ENCODE peak calls at places on chromosomes 11 and 22, in seven cellular contexts. R is IMR-90, H is H9, U is neuronal stem cell, Q is mesendoderm, P is H1, A is trophoblast cell. C is an unnamed sample.

GRCh38 chr11:19953909-19954308 is 206.4 kb downstream of the DBX1 start:
- DNase-seq in R (peak; percentile 91), H (peak; percentile 42), U (no peak), Q (peak; percentile 91), P (no peak), A (peak; percentile 68), C (peak; percentile 92)

GRCh38 chr11:114082767-114083181 is 23.3 kb downstream of the ZBTB16 start:
- DNase-seq in R (no peak), H (no peak), U (no peak), Q (no peak), P (no peak), A (no peak), C (no peak)

GRCh38 chr11:118353084-118353710 is 6.2 kb upstream of the UBE4A start:
- DNase-seq in R (peak; percentile 5), H (no peak), U (no peak), Q (no peak), P (no peak), A (peak; percentile 59), C (peak; percentile 34)

GRCh38 chr11:96228472-96228871 is 114.5 kb downstream of the MAML2 start:
- DNase-seq in R (peak; percentile 96), H (no peak), U (no peak), Q (peak; percentile 76), P (no peak), A (peak; percentile 82), C (peak; percentile 95)

GRCh38 chr11:117515892-117516291 is 188.2 kb downstream of the CEP164 start:
- DNase-seq in R (no peak), H (no peak), U (no peak), Q (no peak), P (no peak), A (no peak), C (no peak)

GRCh38 chr11:67489860-67490726 is 7.3 kb downstream of the AIP start:
- DNase-seq in R (no peak), H (no peak), U (no peak), Q (no peak), P (no peak), A (no peak), C (no peak)

GRCh38 chr11:117879516-117880480 is 3.3 kb upstream of the FXYD6 start:
- DNase-seq in R (no peak), H (no peak), U (no peak), Q (peak; percentile 46), P (no peak), A (no peak), C (no peak)

GRCh38 chr11:59872076-59872475 is 5.8 kb upstream of the TCN1 start:
- DNase-seq in R (no peak), H (no peak), U (no peak), Q (no peak), P (no peak), A (no peak), C (no peak)

GRCh38 chr22:33563568-33563967 is 356.7 kb downstream of the LARGE1 start:
- DNase-seq in R (no peak), H (no peak), U (no peak), Q (no peak), P (no peak), A (no peak), C (no peak)

GRCh38 chr22:46055851-46056168 is 78.8 kb upstream of the WNT7B start:
- DNase-seq in R (no peak), H (no peak), U (no peak), Q (no peak), P (no peak), A (no peak), C (no peak)

GRCh38 chr22:25082096-25082495 is 117.6 kb upstream of the CRYBB3 start:
- DNase-seq in R (no peak), H (no peak), U (no peak), Q (no peak), P (no peak), A (no peak), C (no peak)

GRCh38 chr11:68325183-68325893 is 12.9 kb downstream of the LRP5 start:
- DNase-seq in R (no peak), H (peak; percentile 68), U (no peak), Q (no peak), P (peak; percentile 73), A (no peak), C (no peak)

GRCh38 chr11:45092901-45093760 is 53.3 kb upstream of the PRDM11 start:
- DNase-seq in R (peak; percentile 85), H (peak; percentile 18), U (no peak), Q (no peak), P (no peak), A (no peak), C (peak; percentile 94)

GRCh38 chr11:107651672-107652071 is 60.2 kb downstream of the SLN start:
- DNase-seq in R (no peak), H (no peak), U (no peak), Q (peak; percentile 40), P (no peak), A (no peak), C (peak; percentile 14)

DNA sequence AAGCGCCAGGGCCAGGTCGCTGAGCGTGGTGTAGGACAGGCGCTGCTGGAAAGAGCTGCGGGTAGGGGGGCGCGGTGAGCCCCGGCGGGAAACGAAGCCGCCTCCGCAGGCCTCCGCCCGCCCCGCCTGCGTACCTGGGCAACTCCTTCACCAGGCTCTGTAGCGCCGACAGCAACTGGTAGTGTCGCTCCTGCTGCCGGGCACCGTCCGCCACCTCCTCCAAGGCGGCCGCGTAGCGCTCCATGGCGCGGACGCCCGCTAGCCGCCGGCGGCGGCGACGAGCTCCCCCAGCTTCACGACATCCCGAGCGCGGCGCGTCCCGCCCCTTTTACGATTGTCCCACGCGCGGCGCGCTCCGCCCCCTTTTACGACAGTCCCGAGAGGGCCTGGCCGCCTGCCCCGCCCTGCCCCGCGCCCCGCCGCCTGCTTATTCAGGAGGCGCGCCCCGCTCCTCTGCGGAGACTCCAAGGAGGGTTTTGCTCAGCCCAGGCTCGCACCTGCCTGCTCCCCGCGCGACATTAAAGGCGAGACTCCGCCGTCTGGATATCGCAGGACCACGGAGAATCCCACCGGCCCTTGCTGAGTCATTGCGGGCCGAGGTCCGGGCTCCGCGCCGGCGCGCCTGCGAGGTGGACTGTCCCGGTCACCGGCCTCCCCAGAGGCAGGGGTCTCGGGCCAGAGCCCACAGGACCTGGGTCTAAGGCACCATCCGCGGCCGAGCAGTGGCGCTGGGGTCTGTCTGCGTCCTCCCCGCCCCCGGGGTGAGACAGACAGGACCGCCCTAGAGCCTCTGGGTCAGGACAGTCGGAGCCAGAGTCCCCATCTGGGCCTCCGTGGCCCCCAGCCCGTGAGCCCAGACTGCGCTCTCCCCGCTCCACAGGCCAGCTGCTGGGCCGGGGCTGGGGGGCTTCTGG is at the start of gene DGCR6L:
- DNase-seq in R (peak; percentile 93), H (peak; percentile 95), U (peak; percentile 96), Q (peak; percentile 97), P (peak; percentile 97), A (peak; percentile 98), C (peak; percentile 97)
- H3K4me1 ChIP-seq in R (peaks cover 24% of the 10 kb centered on the region), H (peaks cover 4% of the 10 kb centered on the region), U (peaks cover 18% of the 10 kb centered on the region), Q (no peaks in the 10 kb centered on the region), P (peaks cover 2% of the 10 kb centered on the region), A (peaks cover 5% of the 10 kb centered on the region), C (peaks cover 37% of the 10 kb centered on the region)

DNA sequence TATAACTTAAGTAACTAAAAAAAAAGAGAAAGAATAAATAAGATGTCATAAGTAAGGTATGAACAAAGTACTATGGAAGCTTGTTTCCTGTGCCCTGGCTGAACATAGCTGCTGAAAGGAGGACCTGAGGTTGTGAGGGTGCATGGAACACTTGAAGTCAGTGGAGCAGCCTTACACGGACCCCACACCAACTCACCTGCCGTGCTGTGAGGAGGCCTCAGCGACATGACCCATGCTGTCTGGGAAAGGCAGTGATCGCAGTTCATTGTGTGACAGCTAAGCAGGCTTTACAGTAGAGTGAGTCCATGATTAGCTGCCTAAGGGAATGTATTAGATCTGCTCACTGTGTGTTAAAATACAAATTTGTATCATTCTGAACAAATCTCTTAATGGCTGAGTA is 17.6 kb downstream of the RASSF10 start:
- DNase-seq in R (no peak), H (no peak), U (no peak), Q (no peak), P (no peak), A (no peak), C (no peak)
- H2BK5ac ChIP-seq in R (no peak overlapping the region), H (no peak overlapping the region), U (no peak overlapping the region), Q (no peak overlapping the region), P (no peak overlapping the region), A (no peak overlapping the region), C (no peak overlapping the region)

GRCh38 chr11:31355817-31356216 is 13.7 kb downstream of the DCDC1 start:
- DNase-seq in R (no peak), H (no peak), U (no peak), Q (no peak), P (no peak), A (no peak), C (no peak)
- H3K4me1 ChIP-seq in R (no peaks in the 10 kb centered on the region), H (no peaks in the 10 kb centered on the region), U (no peaks in the 10 kb centered on the region), Q (no peaks in the 10 kb centered on the region), P (no peaks in the 10 kb centered on the region), A (no peaks in the 10 kb centered on the region), C (no peaks in the 10 kb centered on the region)

GRCh38 chr11:111372538-111372937 is 6.5 kb downstream of the POU2AF1 start:
- DNase-seq in R (no peak), H (no peak), U (no peak), Q (no peak), P (peak; percentile 7), A (no peak), C (no peak)
- H2BK5ac ChIP-seq in R (no peak overlapping the region), H (no peak overlapping the region), U (no peak overlapping the region), Q (no peak overlapping the region), P (no peak overlapping the region), A (no peak overlapping the region), C (no peak overlapping the region)

GRCh38 chr11:74636633-74637184 is 44.3 kb downstream of the POLD3 start:
- DNase-seq in R (peak; percentile 95), H (no peak), U (no peak), Q (no peak), P (no peak), A (peak; percentile 70), C (peak; percentile 72)
- H3K4me1 ChIP-seq in R (peaks cover 29% of the 10 kb centered on the region), H (no peaks in the 10 kb centered on the region), U (no peaks in the 10 kb centered on the region), Q (no peaks in the 10 kb centered on the region), P (no peaks in the 10 kb centered on the region), A (no peaks in the 10 kb centered on the region), C (no peaks in the 10 kb centered on the region)

GRCh38 chr22:31044262-31044861 is 36.8 kb upstream of the SMTN start:
- DNase-seq in R (peak; percentile 74), H (peak; percentile 34), U (no peak), Q (no peak), P (no peak), A (no peak), C (no peak)

GRCh38 chr22:31046591-31047226 is 34.4 kb upstream of the SMTN start:
- DNase-seq in R (peak; percentile 13), H (peak; percentile 37), U (no peak), Q (peak; percentile 42), P (no peak), A (no peak), C (peak; percentile 84)

GRCh38 chr22:31045900-31046587 is 35.1 kb upstream of the SMTN start:
- DNase-seq in R (no peak), H (no peak), U (no peak), Q (no peak), P (no peak), A (no peak), C (peak; percentile 25)

GRCh38 chr22:31049815-31050420 is 31.2 kb upstream of the SMTN start:
- DNase-seq in R (no peak), H (no peak), U (no peak), Q (no peak), P (no peak), A (peak; percentile 91), C (peak; percentile 65)

DNA sequence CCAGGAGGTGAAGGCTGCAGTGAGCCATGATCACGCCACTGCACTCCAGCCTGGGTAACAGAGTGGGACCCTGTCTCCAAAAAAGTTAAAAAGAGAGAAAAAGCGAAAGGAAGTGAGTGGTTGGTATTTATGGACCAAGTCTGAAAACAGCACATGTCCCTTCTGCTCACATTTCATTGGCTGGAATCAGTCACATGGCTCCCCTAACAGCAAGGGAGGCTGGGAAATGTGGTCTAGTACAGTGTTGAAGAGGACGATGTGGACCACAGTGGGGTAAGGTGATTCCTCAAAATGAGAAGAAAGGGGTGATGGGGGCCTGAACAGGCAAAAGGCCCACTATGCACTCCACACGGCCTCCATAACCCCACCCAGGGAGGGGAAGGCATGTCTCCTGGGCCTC is 32.5 kb upstream of the SMTN start:
- DNase-seq in R (no peak), H (no peak), U (no peak), Q (no peak), P (no peak), A (no peak), C (no peak)
- H2BK5ac ChIP-seq in R (no peak overlapping the region), H (no peak overlapping the region), U (no peak overlapping the region), Q (no peak overlapping the region), P (no peak overlapping the region), A (no peak overlapping the region), C (no peak overlapping the region)

C was measured in mesenchymal stem cell.